ENCODE peak calls at places on chromosomes 6 and 20, in five cellular contexts. S, Z, X, P and B are unnamed samples.

GRCh38 chr6:121886223-121886830 is 450.9 kb downstream of the GJA1 start:
- DNase-seq in S (no peak), Z (no peak), X (no peak), P (no peak), B (no peak)

GRCh38 chr6:43970913-43971775 is 156.1 kb downstream of the MRPL14 start:
- DNase-seq in S (peak; percentile 73), Z (peak; percentile 96), X (no peak), P (peak; percentile 82), B (no peak)

GRCh38 chr20:20664795-20665194 is 47.6 kb downstream of the RALGAPA2 start:
- DNase-seq in S (no peak), Z (peak; percentile 27), X (peak; percentile 77), P (peak; percentile 21), B (no peak)

GRCh38 chr6:24205020-24205492 is 79.0 kb downstream of the NRSN1 start:
- DNase-seq in S (no peak), Z (peak; percentile 13), X (peak; percentile 65), P (peak; percentile 50), B (peak; percentile 28)

GRCh38 chr6:108560463-108561308 is at the start of gene FOXO3:
- DNase-seq in S (peak; percentile 96), Z (peak; percentile 96), X (peak; percentile 90), P (peak; percentile 83), B (peak; percentile 79)

GRCh38 chr6:7590918-7591302 is 912 bp downstream of the SNRNP48 start:
- DNase-seq in S (no peak), Z (peak; percentile 18), X (peak; percentile 22), P (peak; percentile 65), B (no peak)

GRCh38 chr6:109788687-109789086 is 97.6 kb downstream of the FIG4 start:
- DNase-seq in S (no peak), Z (no peak), X (no peak), P (no peak), B (no peak)

GRCh38 chr6:147279423-147279822 is 75.2 kb downstream of the STXBP5 start:
- DNase-seq in S (no peak), Z (no peak), X (no peak), P (no peak), B (no peak)

GRCh38 chr6:43308990-43309477 is 408 bp upstream of the CRIP3 start:
- DNase-seq in S (no peak), Z (no peak), X (no peak), P (no peak), B (no peak)

GRCh38 chr6:92459606-92460005 is 959.8 kb downstream of the EPHA7 start:
- DNase-seq in S (no peak), Z (no peak), X (peak; percentile 24), P (no peak), B (no peak)

GRCh38 chr6:149264629-149265028 is 52.9 kb upstream of the TAB2 start:
- DNase-seq in S (no peak), Z (no peak), X (no peak), P (no peak), B (no peak)

GRCh38 chr6:15247214-15247749 is 1.4 kb downstream of the JARID2 start:
- DNase-seq in S (no peak), Z (no peak), X (no peak), P (no peak), B (peak; percentile 13)
- H3K4me1 ChIP-seq in S (peaks cover 7% of the 10 kb centered on the region), Z (peaks cover 11% of the 10 kb centered on the region), X (peaks cover 30% of the 10 kb centered on the region), P (peaks cover 32% of the 10 kb centered on the region), B (peaks cover 14% of the 10 kb centered on the region)

DNA sequence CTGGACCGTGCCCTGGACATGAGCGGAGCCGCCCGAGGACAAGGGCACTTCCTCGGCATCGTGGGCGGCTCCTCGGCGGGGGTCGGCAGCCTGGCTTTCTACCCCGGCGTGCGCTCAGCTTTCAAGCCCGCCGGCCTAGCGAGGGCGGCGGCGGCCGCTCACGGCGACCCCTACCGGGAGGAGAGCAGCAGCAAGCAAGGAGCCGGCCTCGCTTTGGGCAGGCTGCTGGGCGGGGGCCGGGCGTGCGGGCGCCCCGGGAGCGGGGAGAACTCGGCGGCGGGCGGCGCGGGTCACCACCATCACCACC is 6.7 kb downstream of the PRDM13 start:
- DNase-seq in S (peak; percentile 64), Z (no peak), X (no peak), P (no peak), B (no peak)
- H3K27me3 ChIP-seq in S (peaks cover 42% of the 10 kb centered on the region), Z (peaks cover 66% of the 10 kb centered on the region), X (peaks cover 72% of the 10 kb centered on the region), P (peaks cover 15% of the 10 kb centered on the region), B (peaks cover 100% of the 10 kb centered on the region)

DNA sequence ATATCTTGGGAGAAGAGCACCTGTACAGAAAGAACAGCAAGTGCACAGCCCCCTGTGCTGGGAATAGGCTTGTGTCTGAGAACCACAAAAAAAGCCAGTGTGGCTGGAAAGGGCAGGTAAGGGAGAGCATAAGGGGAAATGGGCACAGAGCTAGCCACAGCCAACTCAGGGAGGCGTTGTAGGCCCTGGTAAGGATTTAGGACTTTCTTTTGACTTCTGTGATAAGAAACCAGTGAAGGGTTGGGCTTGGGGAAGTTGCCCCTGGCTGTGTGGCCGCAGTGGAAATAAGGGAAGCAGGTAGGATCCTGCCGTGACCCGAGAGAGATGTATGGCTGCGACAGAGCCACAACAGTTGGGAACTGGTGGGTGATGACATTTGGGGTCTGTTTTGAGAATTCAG is 30.1 kb upstream of the PHACTR2 start:
- DNase-seq in S (no peak), Z (no peak), X (no peak), P (peak; percentile 36), B (no peak)
- TF ChIP-seq CTCF in S (no peak), Z (no peak), X (no peak), P (no peak), B (no peak)

GRCh38 chr6:134424131-134424794 is 106.4 kb upstream of the SGK1 start:
- DNase-seq in S (no peak), Z (no peak), X (peak; percentile 13), P (no peak), B (no peak)

GRCh38 chr6:134422426-134423231 is 104.7 kb upstream of the SGK1 start:
- DNase-seq in S (no peak), Z (no peak), X (peak; percentile 81), P (peak; percentile 34), B (peak; percentile 98)

GRCh38 chr6:134420638-134421181 is 102.8 kb upstream of the SGK1 start:
- DNase-seq in S (no peak), Z (no peak), X (peak; percentile 86), P (no peak), B (peak; percentile 93)

GRCh38 chr6:134419717-134420116 is 101.8 kb upstream of the SGK1 start:
- DNase-seq in S (no peak), Z (no peak), X (no peak), P (no peak), B (peak; percentile 50)

GRCh38 chr6:134421496-134421895 is 103.6 kb upstream of the SGK1 start:
- DNase-seq in S (no peak), Z (no peak), X (peak; percentile 58), P (no peak), B (no peak)
- H3K4me1 ChIP-seq in S (no peaks in the 10 kb centered on the region), Z (no peaks in the 10 kb centered on the region), X (peaks cover 67% of the 10 kb centered on the region), P (no peaks in the 10 kb centered on the region), B (peaks cover 44% of the 10 kb centered on the region)